ENCODE peak calls at places on chromosomes 13 and 19, in nine cellular contexts. Y is tibial artery, Z is fibroblast of lung, J is spleen, S is A549, I is right atrium auricular region, P is AG09319, F is body of pancreas, E is WTC11. X is an unnamed sample.

GRCh38 chr19:45716314-45717130 is 14.2 kb downstream of the FBXO46 start:
- DNase-seq in S (peak), Y (no peak), Z (no peak), F (peak), P (no peak), E (no peak), J (no peak), I (no peak), X (no peak)

GRCh38 chr13:53357582-53357981 is 329.0 kb downstream of the OLFM4 start:
- DNase-seq in Z (no peak), I (no peak), Y (no peak), E (no peak), P (no peak), F (no peak), J (no peak), S (no peak), X (no peak)

GRCh38 chr19:18304194-18304495 is 18.7 kb downstream of the LSM4 start:
- DNase-seq in I (no peak), P (no peak), Y (peak), S (no peak), Z (no peak), J (peak), E (no peak), F (peak), X (no peak)

GRCh38 chr13:51556740-51557139 is 27.5 kb upstream of the WDFY2 start:
- DNase-seq in J (no peak), E (no peak), Z (no peak), F (no peak), S (no peak), P (no peak), Y (no peak), I (no peak), X (no peak)

GRCh38 chr19:8501968-8502367 is 472 bp downstream of the PRAM1 start:
- DNase-seq in S (no peak), I (no peak), J (no peak), F (no peak), P (no peak), Z (no peak), Y (no peak), E (no peak), X (no peak)

GRCh38 chr13:111225810-111226546 is 94.5 kb upstream of the TEX29 start:
- DNase-seq in S (no peak), I (no peak), J (no peak), E (no peak), P (no peak), Y (no peak), Z (no peak), F (no peak), X (no peak)

GRCh38 chr19:49690656-49691242 is at the start of gene CPT1C:
- DNase-seq in S (no peak), P (peak), Y (peak), F (peak), J (peak), I (peak), E (peak), Z (peak), X (no peak)

GRCh38 chr13:114096031-114096485 is 36.4 kb downstream of the RASA3 start:
- DNase-seq in Z (no peak), S (no peak), J (peak), E (peak), P (no peak), Y (peak), F (no peak), I (peak), X (no peak)

GRCh38 chr13:68428292-68428691 is 1198.2 kb upstream of the PCDH9 start:
- DNase-seq in J (no peak), F (no peak), Y (no peak), S (no peak), E (no peak), I (no peak), P (no peak), Z (peak), X (no peak)

GRCh38 chr13:26025196-26025595 is 26.6 kb downstream of the SHISA2 start:
- DNase-seq in Z (no peak), Y (no peak), S (no peak), F (no peak), I (no peak), P (no peak), J (no peak), E (peak), X (no peak)

GRCh38 chr13:19982447-19983043 is 24.0 kb downstream of the ZMYM2 start:
- DNase-seq in I (no peak), Z (no peak), S (no peak), J (no peak), E (no peak), P (no peak), F (no peak), Y (no peak), X (no peak)

GRCh38 chr13:26062853-26063444 is 11.1 kb upstream of the SHISA2 start:
- DNase-seq in P (peak), Z (peak), E (no peak), J (no peak), F (peak), S (no peak), Y (no peak), I (no peak), X (no peak)

GRCh38 chr13:80454245-80454644 is 113.3 kb upstream of the SPRY2 start:
- DNase-seq in P (no peak), Z (peak), E (no peak), Y (no peak), S (no peak), I (no peak), F (no peak), J (no peak), X (no peak)

GRCh38 chr19:21483589-21484170 is 21.7 kb upstream of the ZNF429 start:
- DNase-seq in P (no peak), J (peak), Y (no peak), F (peak), Z (no peak), I (no peak), E (peak), S (no peak), X (no peak)

GRCh38 chr13:30463820-30464495 is 1.8 kb downstream of the HMGB1 start:
- DNase-seq in P (no peak), E (no peak), S (no peak), F (peak), Z (peak), J (peak), Y (peak), I (peak), X (no peak)

GRCh38 chr13:90732049-90732448 is 615.4 kb upstream of the MIR17HG start:
- DNase-seq in Z (no peak), I (no peak), E (peak), Y (no peak), S (no peak), F (no peak), P (no peak), J (no peak), X (no peak)

GRCh38 chr13:41137951-41138350 is 5.3 kb upstream of the KBTBD6 start:
- DNase-seq in E (no peak), S (no peak), Z (peak), F (no peak), J (no peak), P (no peak), I (no peak), Y (no peak), X (no peak)

GRCh38 chr13:105202384-105202783 is 1333.1 kb downstream of the EFNB2 start:
- DNase-seq in P (no peak), I (no peak), F (no peak), E (no peak), J (no peak), Y (no peak), Z (peak), S (no peak), X (no peak)

GRCh38 chr13:78589206-78589605 is 14.1 kb downstream of the POU4F1 start:
- DNase-seq in E (peak), Z (peak), I (no peak), F (no peak), P (no peak), Y (no peak), S (no peak), J (no peak), X (no peak)

GRCh38 chr19:42254083-42254849 is 662 bp downstream of the ERF start:
- DNase-seq in I (no peak), J (peak), E (peak), S (peak), F (peak), Z (peak), Y (peak), P (no peak), X (no peak)

GRCh38 chr19:48636859-48637448 is at the start of gene DBP:
- DNase-seq in I (no peak), J (peak), P (no peak), Y (peak), F (peak), S (peak), Z (no peak), E (peak), X (no peak)

GRCh38 chr13:95754069-95754468 is 77.1 kb downstream of the DNAJC3 start:
- DNase-seq in P (no peak), F (no peak), S (no peak), E (no peak), Y (no peak), Z (no peak), I (no peak), J (no peak), X (no peak)

GRCh38 chr19:55593096-55593772 is 6.1 kb downstream of the FIZ1 start:
- DNase-seq in P (no peak), F (no peak), Z (no peak), J (peak), I (no peak), E (no peak), S (no peak), Y (no peak), X (no peak)

GRCh38 chr19:1807695-1808394 is 4.2 kb downstream of the ATP8B3 start:
- DNase-seq in S (no peak), J (no peak), F (no peak), I (no peak), P (no peak), E (no peak), Z (no peak), Y (no peak), X (no peak)

GRCh38 chr13:50993908-50994307 is 84.3 kb downstream of the RNASEH2B start:
- DNase-seq in E (no peak), J (no peak), Z (no peak), I (no peak), P (no peak), S (no peak), Y (no peak), F (no peak), X (no peak)

GRCh38 chr19:29810504-29810871 is 1.3 kb upstream of the CCNE1 start:
- DNase-seq in I (no peak), P (no peak), Z (peak), F (no peak), E (no peak), J (peak), Y (no peak), S (no peak), X (no peak)

GRCh38 chr19:38044267-38045111 is 137.5 kb downstream of the SIPA1L3 start:
- DNase-seq in F (no peak), S (no peak), E (no peak), Z (peak), Y (no peak), P (no peak), J (no peak), I (no peak), X (no peak)

GRCh38 chr19:18408053-18408476 is 10.6 kb upstream of the LRRC25 start:
- DNase-seq in J (peak), E (peak), I (no peak), P (no peak), Z (no peak), S (no peak), F (peak), Y (no peak), X (no peak)

GRCh38 chr13:47017476-47017875 is 120.6 kb upstream of the HTR2A start:
- DNase-seq in P (no peak), F (no peak), S (no peak), E (no peak), I (no peak), J (no peak), Z (peak), Y (no peak), X (no peak)

GRCh38 chr13:22596157-22596863 is 584.5 kb upstream of the SGCG start:
- DNase-seq in P (no peak), I (no peak), Y (no peak), J (no peak), F (no peak), E (no peak), S (no peak), Z (no peak), X (no peak)

GRCh38 chr13:75383064-75383715 is 98.8 kb downstream of the TBC1D4 start:
- DNase-seq in J (no peak), P (no peak), S (no peak), E (no peak), Y (no peak), Z (no peak), F (no peak), I (no peak), X (no peak)

GRCh38 chr13:48000559-48001126 is 430 bp downstream of the SUCLA2 start:
- DNase-seq in J (no peak), F (peak), Z (peak), S (peak), E (peak), I (no peak), Y (peak), P (no peak), X (no peak)

GRCh38 chr13:34675626-34676025 is 266.4 kb upstream of the NBEA start:
- DNase-seq in I (no peak), Z (peak), Y (no peak), P (no peak), J (no peak), E (no peak), F (no peak), S (no peak), X (no peak)

GRCh38 chr19:34310494-34310981 is 54.5 kb upstream of the GPI start:
- DNase-seq in J (no peak), I (no peak), Z (no peak), F (no peak), E (no peak), Y (no peak), S (no peak), P (no peak), X (no peak)

GRCh38 chr13:43196171-43196611 is 172.8 kb downstream of the DNAJC15 start:
- DNase-seq in Z (no peak), F (peak), I (no peak), J (no peak), E (no peak), S (no peak), P (no peak), Y (no peak), X (no peak)

GRCh38 chr13:34578471-34578870 is 363.6 kb upstream of the NBEA start:
- DNase-seq in F (no peak), S (no peak), Y (no peak), Z (peak), P (no peak), E (no peak), I (no peak), J (no peak), X (no peak)

GRCh38 chr13:77026783-77027621 is at the start of gene FBXL3:
- DNase-seq in F (peak), J (peak), I (peak), Y (peak), S (peak), E (peak), Z (peak), P (peak), X (peak)
- TF ChIP-seq CTCF in F (no peak), J (no peak), I (no peak), Y (no peak), S (no peak), E (no peak), Z (no peak), P (no peak), X (no peak)

GRCh38 chr19:6234527-6234926 is 45.2 kb downstream of the MLLT1 start:
- DNase-seq in F (no peak), Y (no peak), E (no peak), J (no peak), P (no peak), I (no peak), Z (no peak), S (no peak), X (no peak)

GRCh38 chr19:6238256-6238642 is 41.5 kb downstream of the MLLT1 start:
- DNase-seq in E (no peak), I (no peak), F (no peak), Z (no peak), S (no peak), P (no peak), Y (no peak), J (no peak), X (no peak)

GRCh38 chr19:6238643-6239281 is 41.0 kb downstream of the MLLT1 start:
- DNase-seq in Y (no peak), S (no peak), E (no peak), Z (peak), I (no peak), J (peak), F (peak), P (peak), X (no peak)

GRCh38 chr19:6235031-6235951 is 44.5 kb downstream of the MLLT1 start:
- DNase-seq in F (no peak), Y (no peak), Z (no peak), P (no peak), J (peak), E (no peak), I (no peak), S (no peak), X (no peak)

GRCh38 chr19:6236310-6237291 is 43.2 kb downstream of the MLLT1 start:
- DNase-seq in Y (no peak), J (peak), F (peak), Z (no peak), I (no peak), P (no peak), S (no peak), E (no peak), X (no peak)
- TF ChIP-seq CTCF in Y (no peak), J (no peak), F (no peak), Z (no peak), I (no peak), P (no peak), S (no peak), E (no peak), X (no peak)

GRCh38 chr13:36776175-36776574 is 42.8 kb upstream of the RFXAP start:
- DNase-seq in Z (no peak), Y (no peak), S (no peak), E (no peak), P (no peak), F (no peak), J (no peak), I (no peak), X (no peak)
- TF ChIP-seq CTCF in Z (no peak), Y (no peak), S (no peak), E (no peak), P (no peak), F (no peak), J (no peak), I (no peak), X (no peak)

GRCh38 chr13:39232999-39233398 is 194.7 kb downstream of the NHLRC3 start:
- DNase-seq in F (no peak), Y (no peak), I (no peak), P (no peak), S (no peak), Z (no peak), E (no peak), J (no peak), X (no peak)

GRCh38 chr13:39232401-39232980 is 194.2 kb downstream of the NHLRC3 start:
- DNase-seq in I (no peak), P (no peak), Y (no peak), E (no peak), J (no peak), Z (no peak), S (no peak), F (no peak), X (no peak)
- TF ChIP-seq CTCF in I (no peak), P (no peak), Y (no peak), E (no peak), J (no peak), Z (no peak), S (no peak), F (no peak), X (no peak)

GRCh38 chr13:85236431-85236830 is 562.8 kb downstream of the SLITRK6 start:
- DNase-seq in I (no peak), Y (no peak), J (no peak), S (no peak), P (no peak), Z (peak), E (no peak), F (no peak), X (no peak)

GRCh38 chr13:85228692-85229091 is 570.5 kb downstream of the SLITRK6 start:
- DNase-seq in I (no peak), E (no peak), P (no peak), F (no peak), Z (no peak), Y (no peak), J (no peak), S (no peak), X (no peak)

DNA sequence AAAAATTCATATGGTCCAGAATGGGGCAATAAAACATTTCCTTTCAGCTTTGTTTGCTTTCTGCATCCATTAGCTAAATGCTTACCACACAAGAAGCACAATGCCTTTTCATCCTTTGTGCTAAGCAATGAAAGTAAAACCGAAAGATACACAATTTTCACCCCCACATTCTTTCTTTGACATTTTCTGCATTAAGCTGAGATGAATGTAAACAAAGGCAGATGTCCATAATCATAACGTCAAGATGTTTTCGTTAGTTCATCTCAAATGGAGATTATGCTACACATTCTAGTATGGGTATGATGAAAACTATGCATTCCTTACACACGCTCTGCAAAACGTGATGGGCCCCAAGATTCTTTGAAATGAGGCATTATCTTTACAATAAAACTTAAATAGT is 568.5 kb downstream of the SLITRK6 start:
- DNase-seq in I (no peak), J (no peak), E (no peak), Z (no peak), P (no peak), F (no peak), S (no peak), Y (no peak), X (no peak)
- TF ChIP-seq CTCF in I (no peak), J (no peak), E (no peak), Z (no peak), P (no peak), F (no peak), S (no peak), Y (no peak), X (no peak)

GRCh38 chr19:14048439-14049153 is 13.3 kb downstream of the PALM3 start:
- DNase-seq in J (peak), E (peak), F (peak), Y (peak), P (no peak), Z (peak), I (no peak), S (peak), X (no peak)
- TF ChIP-seq CTCF in J (peak), E (peak), F (peak), Y (peak), P (peak), Z (peak), I (peak), S (peak), X (peak)

GRCh38 chr19:10431254-10431942 is 11.1 kb downstream of the PDE4A start:
- DNase-seq in E (peak), Z (peak), Y (peak), I (no peak), F (peak), J (no peak), S (no peak), P (no peak), X (no peak)

GRCh38 chr19:10424011-10424637 is 3.8 kb downstream of the PDE4A start:
- DNase-seq in J (peak), P (no peak), I (peak), S (peak), F (peak), Z (peak), E (peak), Y (peak), X (no peak)

GRCh38 chr19:10428996-10429381 is 8.7 kb downstream of the PDE4A start:
- DNase-seq in E (no peak), F (no peak), Y (no peak), Z (no peak), J (no peak), P (no peak), S (no peak), I (no peak), X (no peak)

GRCh38 chr19:10430505-10431253 is 10.3 kb downstream of the PDE4A start:
- DNase-seq in S (no peak), F (peak), I (no peak), E (peak), J (peak), Y (peak), P (peak), Z (peak), X (no peak)

GRCh38 chr19:10427169-10427568 is 6.8 kb downstream of the PDE4A start:
- DNase-seq in I (no peak), J (no peak), Y (no peak), S (no peak), F (no peak), P (no peak), E (no peak), Z (no peak), X (no peak)
- TF ChIP-seq CTCF in I (no peak), J (no peak), Y (no peak), S (no peak), F (no peak), P (no peak), E (no peak), Z (no peak), X (no peak)